ENCODE peak calls at places on chromosomes 5 and 9, in five cellular contexts. W is GM23248, V is keratinocyte, U is HCT116, B is IMR-90. T is an unnamed sample.
A peak's percentile ranks its signal among the peaks of the same experiment; 100 is the strongest.

GRCh38 chr5:2300861-2301610 is 418.3 kb upstream of the IRX4 start:
- DNase-seq in V (no peak), W (no peak), B (no peak), U (no peak), T (no peak)

GRCh38 chr5:95712347-95712958 is 18.7 kb upstream of the RHOBTB3 start:
- DNase-seq in U (peak; percentile 97), V (peak; percentile 93), W (peak; percentile 84), B (peak; percentile 90), T (peak; percentile 41)

GRCh38 chr5:95730730-95731570 is at the start of gene RHOBTB3:
- DNase-seq in V (no peak), U (peak; percentile 63), B (peak; percentile 91), W (peak; percentile 92), T (peak; percentile 95)

GRCh38 chr9:28445211-28445610 is 871.9 kb upstream of the C9orf72 start:
- DNase-seq in W (no peak), B (no peak), V (no peak), U (no peak), T (no peak)

GRCh38 chr5:132012385-132013005 is 1.0 kb upstream of the ACSL6 start:
- DNase-seq in V (no peak), W (peak; percentile 72), B (peak; percentile 68), U (no peak), T (peak; percentile 71)

GRCh38 chr9:126549246-126550006 is 64.3 kb upstream of the LMX1B start:
- DNase-seq in U (no peak), B (no peak), W (no peak), V (no peak), T (no peak)

GRCh38 chr5:56637321-56637920 is 177.9 kb upstream of the MAP3K1 start:
- DNase-seq in B (peak; percentile 52), W (no peak), U (no peak), V (no peak), T (no peak)

GRCh38 chr5:59597690-59598546 is 295.6 kb downstream of the PDE4D start:
- DNase-seq in U (no peak), V (no peak), B (no peak), W (no peak), T (no peak)

GRCh38 chr5:151283120-151283825 is 20.3 kb downstream of the SLC36A3 start:
- DNase-seq in B (no peak), V (no peak), U (no peak), W (no peak), T (no peak)

GRCh38 chr9:34578241-34579096 is 11.1 kb downstream of the CNTFR start:
- DNase-seq in B (peak; percentile 63), V (no peak), W (peak; percentile 77), U (no peak), T (peak; percentile 71)

GRCh38 chr9:78515108-78515507 is 218.2 kb downstream of the PSAT1 start:
- DNase-seq in U (no peak), V (no peak), B (no peak), W (no peak), T (no peak)

GRCh38 chr5:34891981-34892380 is 23.3 kb downstream of the RAD1 start:
- DNase-seq in W (peak; percentile 92), V (no peak), B (peak; percentile 38), U (no peak), T (peak; percentile 66)
- H3K4me1 ChIP-seq in W (peaks cover 13% of the 10 kb centered on the region), V (no peaks in the 10 kb centered on the region), B (no peaks in the 10 kb centered on the region), U (no peaks in the 10 kb centered on the region), T (no peaks in the 10 kb centered on the region)

GRCh38 chr9:105457560-105458294 is 9.9 kb downstream of the FSD1L start:
- DNase-seq in B (no peak), W (no peak), V (no peak), U (no peak), T (no peak)

GRCh38 chr9:105459329-105459728 is 11.5 kb downstream of the FSD1L start:
- DNase-seq in U (no peak), B (no peak), V (no peak), W (no peak), T (no peak)

GRCh38 chr9:105455836-105456475 is 8.1 kb downstream of the FSD1L start:
- DNase-seq in B (no peak), W (peak; percentile 43), U (no peak), V (no peak), T (no peak)

DNA sequence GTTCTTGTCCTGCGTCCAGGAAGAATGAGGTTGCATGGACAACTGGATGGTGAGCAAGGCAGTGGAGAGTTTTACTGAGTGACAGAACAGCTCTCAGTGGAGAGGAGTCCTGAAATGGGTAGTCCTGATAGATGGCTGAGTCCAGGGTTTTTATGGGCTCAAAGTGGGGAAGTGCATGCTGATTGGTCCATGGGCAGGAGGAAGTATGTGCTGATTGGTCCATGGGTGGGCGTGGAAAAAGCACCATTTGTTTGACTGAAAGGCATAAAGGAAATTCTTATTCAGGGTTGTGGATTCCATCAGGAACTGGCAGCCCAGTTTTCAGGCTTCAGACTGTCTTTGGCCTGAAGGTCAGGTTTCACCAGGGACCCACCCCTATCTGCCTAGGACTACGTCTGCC is 10.6 kb downstream of the FSD1L start:
- DNase-seq in B (no peak), U (no peak), W (no peak), V (no peak), T (no peak)
- H2AFZ ChIP-seq in B (no peak overlapping the region), U (no peak overlapping the region), W (no peak overlapping the region), V (no peak overlapping the region), T (no peak overlapping the region)

DNA sequence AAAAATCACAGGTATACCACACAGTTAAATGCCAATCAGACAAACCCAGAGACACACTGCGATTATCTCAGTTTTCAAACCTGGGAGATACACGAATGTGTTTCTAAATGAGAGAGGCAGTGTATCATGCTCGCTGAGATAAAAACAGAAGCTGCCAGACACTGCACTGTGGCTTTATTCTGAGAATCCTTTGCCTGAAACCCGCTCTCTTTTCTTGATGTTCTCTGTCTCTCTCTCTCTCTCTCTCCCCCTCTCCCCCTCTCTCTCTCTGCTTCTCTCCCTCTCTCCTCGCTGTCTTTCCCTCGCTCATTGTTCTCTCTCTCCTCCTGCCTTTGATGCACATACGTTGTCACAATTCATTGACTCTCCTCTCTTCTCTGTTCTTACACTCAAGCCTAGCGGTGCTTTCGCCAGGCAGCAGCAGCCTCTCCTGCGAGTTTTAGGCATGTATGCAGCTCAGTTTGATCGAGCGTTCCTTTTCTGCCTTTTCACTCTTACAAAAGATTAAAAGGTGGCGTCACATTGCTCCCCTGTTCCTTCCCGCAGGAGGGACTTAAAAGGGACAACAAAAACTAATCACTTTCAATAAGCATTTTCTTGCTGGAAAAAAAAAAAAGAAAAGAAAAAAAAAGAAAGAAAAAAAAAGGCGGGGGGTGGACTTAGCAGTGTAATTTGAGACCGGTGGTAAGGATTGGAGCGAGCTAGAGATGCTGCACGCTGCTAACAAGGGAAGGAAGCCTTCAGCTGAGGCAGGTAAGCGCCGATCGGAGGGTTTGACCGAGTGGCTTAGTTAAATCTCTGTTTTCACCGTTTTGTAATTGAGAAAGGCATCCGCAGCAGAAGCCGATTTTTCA is 717.9 kb upstream of the WWC1 start:
- DNase-seq in B (peak; percentile 50), V (no peak), U (no peak), W (peak; percentile 80), T (peak; percentile 89)
- H3K9ac ChIP-seq in B (peak overlapping the region; percentile 43), V (peak overlapping the region; percentile 22), U (no peak overlapping the region), W (peak overlapping the region; percentile 75), T (no peak overlapping the region)

GRCh38 chr9:27227192-27227591 is 69.8 kb downstream of the EQTN start:
- DNase-seq in V (no peak), W (peak; percentile 59), U (no peak), B (peak; percentile 90), T (peak; percentile 78)
- H3K4me1 ChIP-seq in V (no peaks in the 10 kb centered on the region), W (no peaks in the 10 kb centered on the region), U (no peaks in the 10 kb centered on the region), B (no peaks in the 10 kb centered on the region), T (no peaks in the 10 kb centered on the region)

DNA sequence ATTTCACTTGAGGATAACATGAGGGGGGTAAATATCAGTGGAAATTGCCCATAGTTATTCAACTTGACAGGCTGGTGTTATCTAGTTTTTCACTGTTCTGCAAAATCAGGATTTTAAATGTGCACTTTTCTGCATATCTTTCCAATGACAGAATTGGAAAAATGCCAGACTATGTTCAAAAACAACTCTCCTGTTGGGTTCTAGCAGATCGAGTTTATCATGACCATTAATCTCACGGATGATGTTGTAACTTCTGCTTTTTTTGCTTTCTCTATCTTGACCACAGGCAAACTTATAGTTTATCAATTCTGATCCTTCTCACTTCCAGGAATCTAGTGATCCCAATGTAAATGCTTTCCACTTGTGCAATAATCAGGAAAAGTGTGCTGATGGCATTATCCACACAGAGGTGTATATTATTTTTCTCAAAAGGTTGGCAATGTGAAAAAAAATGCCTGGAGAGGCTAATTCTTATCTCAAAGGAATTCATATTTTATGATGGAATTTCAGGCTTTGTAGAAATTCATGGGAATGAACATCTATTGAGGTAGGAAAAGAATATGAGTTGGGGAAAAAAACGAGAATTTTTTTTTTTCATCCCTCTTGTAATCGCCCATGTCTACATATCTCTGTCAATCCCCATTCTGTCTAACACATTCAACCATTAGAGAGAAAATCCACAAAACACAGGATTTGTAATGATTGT is 73.6 kb upstream of the DAB2 start:
- DNase-seq in W (peak; percentile 38), B (peak; percentile 67), V (no peak), U (no peak), T (peak; percentile 77)
- H2AFZ ChIP-seq in W (no peak overlapping the region), B (no peak overlapping the region), V (no peak overlapping the region), U (no peak overlapping the region), T (no peak overlapping the region)

GRCh38 chr9:129607026-129607397 is 13.9 kb downstream of the C9orf50 start:
- DNase-seq in B (no peak), W (no peak), U (no peak), V (no peak), T (no peak)
- H3K9ac ChIP-seq in B (no peak overlapping the region), W (no peak overlapping the region), U (peak overlapping the region; percentile 61), V (peak overlapping the region; percentile 15), T (no peak overlapping the region)

DNA sequence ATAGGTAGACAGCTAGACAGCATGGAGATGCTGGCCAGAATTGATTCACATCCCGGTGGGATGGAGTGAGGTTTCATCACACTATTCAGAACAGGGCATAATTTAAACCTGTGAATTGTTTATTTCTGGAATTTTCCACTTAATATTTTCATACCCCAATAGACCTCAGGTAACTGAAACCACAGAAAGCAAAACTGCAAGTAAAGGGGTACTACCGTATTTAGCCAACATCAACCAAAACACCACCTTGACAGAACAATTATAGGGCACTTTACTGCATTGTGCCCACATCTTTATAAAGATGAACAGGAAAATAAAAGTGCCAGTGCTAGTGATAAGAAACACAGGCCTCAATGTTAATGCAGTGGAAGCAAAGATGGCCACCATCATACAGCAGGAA is 7.5 kb downstream of the SERINC5 start:
- DNase-seq in U (no peak), B (no peak), V (no peak), W (no peak), T (no peak)
- H3K4me1 ChIP-seq in U (peaks cover 34% of the 10 kb centered on the region), B (peaks cover 3% of the 10 kb centered on the region), V (peaks cover 49% of the 10 kb centered on the region), W (peaks cover 27% of the 10 kb centered on the region), T (peaks cover 6% of the 10 kb centered on the region)

DNA sequence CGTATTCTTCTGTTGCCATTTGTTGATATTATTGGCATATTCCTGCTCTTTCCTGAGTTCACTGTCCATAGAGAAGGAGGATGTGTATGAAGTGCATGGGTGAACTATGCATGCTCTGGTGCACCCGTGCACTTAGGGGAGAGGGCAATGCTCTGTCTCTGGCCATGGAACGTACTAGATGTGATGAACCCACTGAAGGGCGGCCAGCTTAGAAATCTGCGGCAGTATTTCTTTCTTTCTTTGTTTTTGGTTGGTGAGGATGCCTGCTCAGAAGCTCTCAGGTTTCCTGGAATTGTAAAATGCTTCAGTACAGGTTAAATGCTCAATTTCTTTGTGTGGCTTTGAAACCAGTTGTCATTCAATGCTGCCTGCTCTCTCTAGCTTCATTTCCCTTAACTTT is 235.8 kb downstream of the KDM4C start:
- DNase-seq in V (no peak), U (no peak), B (no peak), W (no peak), T (no peak)
- H2AFZ ChIP-seq in V (no peak overlapping the region), U (no peak overlapping the region), B (no peak overlapping the region), W (no peak overlapping the region), T (no peak overlapping the region)

GRCh38 chr9:138010861-138011260 is 133.3 kb downstream of the CACNA1B start:
- DNase-seq in U (no peak), B (no peak), V (no peak), W (no peak), T (no peak)
- H3K9ac ChIP-seq in U (no peak overlapping the region), B (no peak overlapping the region), V (no peak overlapping the region), W (no peak overlapping the region), T (no peak overlapping the region)

T was measured in fibroblast of lung.